ENCODE peak calls at places on chromosomes 6 and 20, in seven cellular contexts. K is kidney epithelial cell, I is adrenal gland, F is AG10803, J is HCT116, M is upper lobe of left lung, R is HFFc6. N is an unnamed sample.

GRCh38 chr6:13354331-13355042 is 26.1 kb upstream of the TBC1D7 start:
- DNase-seq in R (peak; percentile 58), I (no peak), J (no peak), K (peak; percentile 48), F (peak; percentile 81), M (no peak), N (no peak)

GRCh38 chr20:50348118-50348517 is 157.5 kb downstream of the CEBPB start:
- DNase-seq in F (no peak), K (no peak), J (no peak), I (peak; percentile 70), R (no peak), M (peak; percentile 69), N (no peak)

GRCh38 chr20:9617940-9618339 is 103.5 kb downstream of the LAMP5 start:
- DNase-seq in F (peak; percentile 3), J (peak; percentile 61), I (peak; percentile 59), M (peak; percentile 51), K (no peak), R (peak; percentile 5), N (no peak)

GRCh38 chr6:98116513-98116912 is 717.9 kb upstream of the POU3F2 start:
- DNase-seq in M (no peak), I (no peak), J (no peak), R (no peak), F (no peak), K (no peak), N (no peak)

GRCh38 chr6:170295519-170296422 is 4.9 kb upstream of the DLL1 start:
- DNase-seq in J (no peak), F (no peak), I (peak; percentile 47), K (no peak), M (no peak), R (no peak), N (no peak)

GRCh38 chr6:42428326-42429041 is 23.2 kb downstream of the TRERF1 start:
- DNase-seq in F (peak; percentile 84), K (no peak), I (peak; percentile 71), M (peak; percentile 31), J (no peak), R (peak; percentile 22), N (no peak)

GRCh38 chr6:153965996-153966395 is 73.0 kb upstream of the OPRM1 start:
- DNase-seq in J (no peak), M (no peak), R (no peak), F (peak; percentile 7), I (no peak), K (peak; percentile 37), N (no peak)

GRCh38 chr6:144110210-144110609 is 14.8 kb upstream of the SF3B5 start:
- DNase-seq in M (peak; percentile 46), I (no peak), J (no peak), R (no peak), K (no peak), F (no peak), N (no peak)

GRCh38 chr6:166862287-166862977 is 93.9 kb downstream of the RNASET2 start:
- DNase-seq in M (no peak), J (no peak), F (no peak), R (no peak), I (no peak), K (no peak), N (no peak)

GRCh38 chr20:32497589-32498224 is 87.4 kb downstream of the NOL4L start:
- DNase-seq in J (no peak), F (no peak), K (no peak), R (no peak), M (peak; percentile 42), I (peak; percentile 49), N (no peak)

GRCh38 chr20:3135507-3136070 is 24.1 kb downstream of the FASTKD5 start:
- DNase-seq in R (peak; percentile 14), F (no peak), M (no peak), J (no peak), I (no peak), K (no peak), N (no peak)

GRCh38 chr6:164266851-164267250 is 852.3 kb downstream of the QKI start:
- DNase-seq in R (no peak), M (no peak), I (no peak), F (no peak), K (no peak), J (no peak), N (no peak)

GRCh38 chr6:160036790-160037206 is 67.9 kb downstream of the IGF2R start:
- DNase-seq in M (no peak), R (peak; percentile 89), F (peak; percentile 88), J (no peak), I (peak; percentile 42), K (no peak), N (no peak)

GRCh38 chr6:76840025-76840745 is 623.1 kb downstream of the HTR1B start:
- DNase-seq in R (no peak), M (no peak), I (no peak), F (no peak), J (no peak), K (no peak), N (no peak)

GRCh38 chr6:149028767-149029405 is 282.1 kb downstream of the UST start:
- DNase-seq in M (peak; percentile 34), I (peak; percentile 64), J (peak; percentile 88), R (peak; percentile 88), K (peak; percentile 70), F (peak; percentile 95), N (no peak)
- TF ChIP-seq CTCF in M (peak; percentile 24), I (peak; percentile 84), J (peak; percentile 34), R (peak; percentile 96), K (peak; percentile 46), F (peak; percentile 67), N (peak; percentile 38)

GRCh38 chr6:10425973-10426780 is 11.3 kb upstream of the TFAP2A start:
- DNase-seq in I (peak; percentile 37), J (no peak), R (peak; percentile 49), K (no peak), F (peak; percentile 44), M (no peak), N (no peak)
- TF ChIP-seq CTCF in I (no peak), J (no peak), R (peak; percentile 52), K (no peak), F (no peak), M (no peak), N (no peak)

DNA sequence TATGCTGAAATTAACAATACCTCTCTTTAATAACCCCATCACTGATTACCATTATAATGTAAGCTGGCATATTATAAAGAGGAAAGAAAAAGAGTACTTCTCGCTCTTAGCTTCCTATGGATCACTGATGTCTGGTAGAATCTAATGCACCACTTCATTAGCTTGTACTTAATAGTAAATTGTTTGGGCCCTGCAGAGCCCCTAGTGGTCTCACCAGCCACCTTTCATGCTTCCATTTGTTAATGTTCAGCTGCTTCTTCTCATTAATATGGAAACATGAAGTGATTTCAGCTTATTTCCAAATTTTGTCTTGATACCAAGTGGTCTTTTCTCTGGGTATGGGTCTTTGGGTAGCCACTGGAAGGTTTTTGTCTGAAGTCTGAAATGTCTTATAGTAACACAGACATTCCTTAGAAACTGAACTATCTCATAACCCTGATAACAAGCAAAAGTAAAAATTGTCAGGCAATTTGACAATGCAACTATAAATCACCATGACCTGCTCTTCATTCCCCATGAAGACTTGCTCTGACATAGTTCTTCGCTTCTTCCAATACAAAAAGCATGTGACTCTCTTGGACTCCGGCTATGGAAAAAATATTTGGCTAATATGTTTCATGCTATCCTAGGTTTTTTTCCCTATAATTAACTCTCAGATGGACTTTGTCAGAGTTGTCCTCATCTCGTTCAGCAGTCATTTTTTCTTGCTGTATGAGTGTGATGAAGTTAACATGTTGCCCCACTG is 395.8 kb upstream of the MARCKS start:
- DNase-seq in J (no peak), F (no peak), I (no peak), M (no peak), R (no peak), K (no peak), N (no peak)
- TF ChIP-seq CTCF in J (peak; percentile 50), F (no peak), I (no peak), M (no peak), R (peak; percentile 52), K (peak; percentile 30), N (no peak)

DNA sequence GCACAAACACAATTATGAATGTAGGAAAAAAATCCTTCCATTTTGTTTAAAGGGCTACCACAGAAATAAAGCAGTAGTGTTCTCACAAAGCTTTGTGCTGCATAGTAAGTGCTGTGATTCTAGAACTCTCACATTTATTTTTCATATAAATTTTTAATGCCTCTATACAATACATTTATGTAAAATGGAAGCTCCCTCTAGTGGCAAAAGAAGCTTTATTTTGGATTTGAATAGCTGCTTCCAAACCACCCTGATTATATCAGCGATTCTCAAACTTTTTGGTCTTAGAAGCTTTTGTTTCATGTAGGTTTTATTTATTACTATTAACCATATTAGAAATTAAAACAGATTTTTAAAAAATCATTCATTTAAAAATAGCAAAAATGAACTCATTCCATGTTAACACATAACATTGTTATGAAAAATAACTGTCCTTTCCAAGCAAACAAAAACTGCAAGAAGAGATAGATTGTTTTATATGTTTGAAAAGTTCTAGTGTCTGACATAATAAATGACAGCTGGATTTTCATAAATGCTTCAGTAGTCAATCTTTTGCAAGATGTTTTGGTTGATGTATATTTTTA is 38.4 kb downstream of the HS3ST5 start:
- DNase-seq in I (no peak), J (peak; percentile 3), M (no peak), F (peak; percentile 26), K (no peak), R (peak; percentile 11), N (no peak)
- TF ChIP-seq CTCF in I (peak; percentile 45), J (peak; percentile 43), M (no peak), F (peak; percentile 60), K (peak; percentile 53), R (peak; percentile 80), N (no peak)

GRCh38 chr6:7640607-7641577 is 50.9 kb downstream of the SNRNP48 start:
- DNase-seq in F (peak; percentile 46), R (peak; percentile 90), K (peak; percentile 76), J (peak; percentile 29), M (no peak), I (no peak), N (no peak)
- TF ChIP-seq CTCF in F (no peak), R (peak; percentile 45), K (no peak), J (peak; percentile 18), M (no peak), I (no peak), N (no peak)

DNA sequence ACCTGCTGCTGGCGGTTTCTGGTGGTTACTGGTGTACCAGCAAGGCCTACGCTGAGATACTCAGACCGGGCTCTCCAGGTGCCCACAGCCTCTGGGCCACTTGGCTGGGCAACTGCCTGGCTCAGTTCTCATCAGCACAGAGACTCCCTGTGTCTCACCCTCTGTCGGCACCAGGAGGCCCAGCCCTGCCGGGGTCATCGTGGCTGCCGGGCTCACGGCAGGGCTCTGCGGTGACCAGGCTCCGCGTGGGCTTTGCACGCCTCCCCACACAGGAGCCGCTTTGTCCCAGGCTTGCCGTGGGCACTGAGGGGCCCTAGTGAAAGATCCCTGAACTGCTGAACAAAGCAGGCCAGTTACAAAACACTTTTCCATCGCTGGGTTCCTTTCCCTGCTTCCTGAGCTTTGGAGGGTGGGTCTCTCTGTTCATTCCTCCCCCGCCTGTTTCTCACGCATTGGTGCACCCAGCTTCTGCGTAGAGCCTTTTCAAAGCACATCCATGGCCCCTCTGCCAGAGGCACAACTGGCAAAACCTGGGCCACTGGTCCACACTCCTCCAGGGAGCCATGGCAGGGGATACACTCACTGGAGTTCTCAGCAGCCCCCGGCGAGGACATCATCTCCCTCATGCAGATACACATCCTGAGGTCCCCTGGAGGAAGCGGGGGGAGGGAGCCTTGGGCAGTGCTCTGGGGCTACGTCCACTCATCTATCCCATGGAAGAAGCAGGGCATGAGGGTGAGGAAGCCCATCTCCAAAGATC is 117.0 kb downstream of the NFATC2 start:
- DNase-seq in J (no peak), I (no peak), F (no peak), R (no peak), M (no peak), K (no peak), N (no peak)
- TF ChIP-seq CTCF in J (no peak), I (no peak), F (no peak), R (no peak), M (no peak), K (no peak), N (no peak)

GRCh38 chr6:4848382-4849068 is 72.3 kb downstream of the CDYL start:
- DNase-seq in F (no peak), M (peak; percentile 30), K (no peak), R (no peak), J (no peak), I (peak; percentile 22), N (no peak)
- TF ChIP-seq CTCF in F (peak; percentile 25), M (no peak), K (peak; percentile 29), R (peak; percentile 66), J (peak; percentile 54), I (peak; percentile 39), N (no peak)